ENCODE peak calls at places on chromosome 13, in six cellular contexts. N, Z, T, X, L and U are unnamed samples.

GRCh38 chr13:51920786-51921185 is 59.0 kb downstream of the CCDC70 start:
- DNase-seq in N (no peak), Z (no peak), T (no peak), X (no peak), L (no peak), U (no peak)

GRCh38 chr13:75963318-75963717 is 327.2 kb downstream of the LMO7 start:
- DNase-seq in N (peak; percentile 2), Z (no peak), T (no peak), X (no peak), L (no peak), U (peak; percentile 8)

GRCh38 chr13:108220042-108220441 is 1.9 kb downstream of the ABHD13 start:
- DNase-seq in N (peak; percentile 9), Z (no peak), T (no peak), X (no peak), L (peak; percentile 57), U (no peak)

GRCh38 chr13:31050486-31051400 is 111.0 kb downstream of the HSPH1 start:
- DNase-seq in N (no peak), Z (peak; percentile 29), T (no peak), X (no peak), L (no peak), U (no peak)

GRCh38 chr13:45838171-45838745 is 13.3 kb downstream of the SIAH3 start:
- DNase-seq in N (no peak), Z (no peak), T (no peak), X (no peak), L (no peak), U (no peak)

GRCh38 chr13:56378566-56378965 is 762.2 kb upstream of the PRR20A start:
- DNase-seq in N (no peak), Z (no peak), T (no peak), X (no peak), L (no peak), U (no peak)

GRCh38 chr13:98690348-98691041 is 62.0 kb downstream of the SLC15A1 start:
- DNase-seq in N (no peak), Z (no peak), T (no peak), X (no peak), L (no peak), U (no peak)

GRCh38 chr13:98868932-98869331 is 108.9 kb downstream of the DOCK9 start:
- DNase-seq in N (no peak), Z (no peak), T (no peak), X (no peak), L (no peak), U (no peak)

GRCh38 chr13:31913459-31913858 is 118.1 kb upstream of the FRY start:
- DNase-seq in N (no peak), Z (no peak), T (no peak), X (no peak), L (no peak), U (no peak)

GRCh38 chr13:108621421-108621820 is 8.0 kb upstream of the MYO16 start:
- DNase-seq in N (no peak), Z (no peak), T (no peak), X (no peak), L (no peak), U (no peak)

GRCh38 chr13:36006347-36006746 is 124.8 kb downstream of the DCLK1 start:
- DNase-seq in N (no peak), Z (no peak), T (no peak), X (no peak), L (no peak), U (no peak)

GRCh38 chr13:93515267-93515666 is 288.7 kb downstream of the GPC6 start:
- DNase-seq in N (no peak), Z (no peak), T (no peak), X (no peak), L (no peak), U (no peak)

GRCh38 chr13:83215627-83216026 is 666.6 kb downstream of the SLITRK1 start:
- DNase-seq in N (no peak), Z (no peak), T (no peak), X (no peak), L (no peak), U (no peak)

GRCh38 chr13:46627462-46627861 is 74.5 kb downstream of the LRCH1 start:
- DNase-seq in N (no peak), Z (no peak), T (no peak), X (peak; percentile 19), L (no peak), U (no peak)

GRCh38 chr13:94546071-94546839 is 49.7 kb downstream of the TGDS start:
- DNase-seq in N (no peak), Z (no peak), T (no peak), X (peak; percentile 57), L (no peak), U (peak; percentile 22)

GRCh38 chr13:95709101-95709500 is 32.2 kb downstream of the DNAJC3 start:
- DNase-seq in N (no peak), Z (no peak), T (no peak), X (no peak), L (no peak), U (no peak)

GRCh38 chr13:67632590-67632989 is 402.5 kb upstream of the PCDH9 start:
- DNase-seq in N (no peak), Z (no peak), T (no peak), X (no peak), L (no peak), U (no peak)

GRCh38 chr13:24162604-24163003 is 2.1 kb downstream of the SPATA13 start:
- DNase-seq in N (no peak), Z (no peak), T (no peak), X (no peak), L (no peak), U (no peak)

GRCh38 chr13:30329009-30329585 is 21.7 kb upstream of the KATNAL1 start:
- DNase-seq in N (no peak), Z (no peak), T (no peak), X (no peak), L (no peak), U (no peak)

GRCh38 chr13:89066868-89067466 is 1395.8 kb downstream of the SLITRK5 start:
- DNase-seq in N (peak; percentile 44), Z (no peak), T (no peak), X (no peak), L (peak; percentile 38), U (peak; percentile 60)

GRCh38 chr13:89057862-89058261 is 1386.7 kb downstream of the SLITRK5 start:
- DNase-seq in N (no peak), Z (no peak), T (no peak), X (no peak), L (no peak), U (no peak)

GRCh38 chr13:89057274-89057673 is 1386.1 kb downstream of the SLITRK5 start:
- DNase-seq in N (no peak), Z (no peak), T (no peak), X (no peak), L (no peak), U (no peak)

DNA sequence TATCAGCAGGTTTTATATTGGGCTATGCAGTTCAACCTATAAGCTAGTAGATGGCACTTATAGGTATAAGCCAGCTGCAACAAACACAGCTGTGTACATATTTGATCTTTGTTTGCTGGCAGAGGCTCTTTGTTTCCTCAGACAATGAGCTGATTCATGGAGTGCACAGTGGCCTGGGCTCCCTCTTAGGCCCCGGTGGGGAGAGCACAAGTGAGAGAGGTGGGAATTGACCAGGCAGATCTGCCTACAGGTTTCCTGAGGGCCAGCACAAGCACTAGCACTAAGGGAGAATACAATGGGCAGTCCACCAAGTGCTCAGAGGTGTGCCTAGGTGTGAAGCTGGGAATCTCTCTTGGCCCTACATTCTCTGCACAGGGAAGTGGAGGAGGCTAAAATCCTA is 1390.7 kb downstream of the SLITRK5 start:
- DNase-seq in N (peak; percentile 65), Z (no peak), T (no peak), X (no peak), L (no peak), U (no peak)
- TF ChIP-seq ZNF274 in N (no peak), Z (no peak), T (no peak), X (no peak), L (no peak), U (no peak)

GRCh38 chr13:80334582-80335260 is 6.2 kb downstream of the SPRY2 start:
- DNase-seq in N (no peak), Z (no peak), T (no peak), X (no peak), L (no peak), U (no peak)
- H3K4me3 ChIP-seq in N (no peak overlapping the region), Z (no peak overlapping the region), T (no peak overlapping the region), X (no peak overlapping the region), L (no peak overlapping the region), U (no peak overlapping the region)

GRCh38 chr13:111272117-111272516 is 48.3 kb upstream of the TEX29 start:
- DNase-seq in N (no peak), Z (no peak), T (no peak), X (no peak), L (no peak), U (no peak)
- H3K36me3 ChIP-seq in N (peaks cover 22% of the 10 kb centered on the region), Z (peaks cover 49% of the 10 kb centered on the region), T (peaks cover 27% of the 10 kb centered on the region), X (peaks cover 21% of the 10 kb centered on the region), L (peaks cover 38% of the 10 kb centered on the region), U (peaks cover 73% of the 10 kb centered on the region)

GRCh38 chr13:109737606-109738005 is 48.8 kb downstream of the IRS2 start:
- DNase-seq in N (no peak), Z (no peak), T (no peak), X (no peak), L (no peak), U (no peak)
- TF ChIP-seq ZNF274 in N (no peak), Z (no peak), T (no peak), X (no peak), L (no peak), U (no peak)